ENCODE peak calls at places on chromosome X, in nine cellular contexts. W is naive thymus-derived CD4-positive, alpha-beta T cell; I is transverse colon; Q is GM12865; K is GM06990; A is AG04450; G is IMR-90; O is Peyer's patch; X is mesendoderm. P is an unnamed sample.

GRCh38 chrX:52995974-52996304 is 37.6 kb upstream of the FAM156A start:
- DNase-seq in W (no peak), I (no peak), Q (no peak), K (peak), A (no peak), G (no peak), O (no peak), X (no peak), P (no peak)

GRCh38 chrX:48589482-48590162 is 7.7 kb upstream of the WDR13 start:
- DNase-seq in W (no peak), I (no peak), Q (no peak), K (no peak), A (no peak), G (no peak), O (no peak), X (no peak), P (peak)

GRCh38 chrX:48896611-48897011 is 957 bp downstream of the TIMM17B start:
- DNase-seq in W (no peak), I (no peak), Q (no peak), K (no peak), A (no peak), G (no peak), O (no peak), X (peak), P (no peak)

GRCh38 chrX:109842611-109843010 is 109.6 kb upstream of the ACSL4 start:
- DNase-seq in W (no peak), I (no peak), Q (no peak), K (no peak), A (no peak), G (no peak), O (no peak), X (no peak), P (no peak)

GRCh38 chrX:123263246-123263757 is 79.2 kb downstream of the GRIA3 start:
- DNase-seq in W (no peak), I (no peak), Q (no peak), K (no peak), A (no peak), G (no peak), O (no peak), X (peak), P (no peak)

GRCh38 chrX:70030242-70030823 is 19.4 kb downstream of the AWAT2 start:
- DNase-seq in W (peak), I (peak), Q (peak), K (no peak), A (no peak), G (peak), O (no peak), X (peak), P (peak)

GRCh38 chrX:150863191-150863590 is 35.3 kb downstream of the CD99L2 start:
- DNase-seq in W (no peak), I (no peak), Q (no peak), K (no peak), A (no peak), G (no peak), O (no peak), X (no peak), P (no peak)

GRCh38 chrX:44675364-44676024 is 132.8 kb upstream of the FUNDC1 start:
- DNase-seq in W (no peak), I (no peak), Q (no peak), K (no peak), A (peak), G (peak), O (no peak), X (no peak), P (no peak)

GRCh38 chrX:27445438-27445837 is 17.7 kb downstream of the PPP4R3C start:
- DNase-seq in W (no peak), I (no peak), Q (no peak), K (no peak), A (no peak), G (no peak), O (no peak), X (no peak), P (no peak)

GRCh38 chrX:140764401-140764919 is 54.9 kb downstream of the LINC00632 start:
- DNase-seq in W (no peak), I (no peak), Q (no peak), K (no peak), A (peak), G (peak), O (no peak), X (peak), P (peak)

GRCh38 chrX:36684053-36684452 is 324.1 kb upstream of the FAM47C start:
- DNase-seq in W (no peak), I (no peak), Q (no peak), K (no peak), A (no peak), G (no peak), O (no peak), X (peak), P (no peak)

GRCh38 chrX:41308884-41309655 is 24.9 kb upstream of the DDX3X start:
- DNase-seq in W (no peak), I (no peak), Q (no peak), K (no peak), A (no peak), G (no peak), O (no peak), X (no peak), P (no peak)

GRCh38 chrX:11504234-11504633 is 161.5 kb downstream of the ARHGAP6 start:
- DNase-seq in W (no peak), I (no peak), Q (no peak), K (no peak), A (no peak), G (no peak), O (no peak), X (no peak), P (no peak)

GRCh38 chrX:65034641-65035450 is 58.6 kb upstream of the ZC4H2 start:
- DNase-seq in W (peak), I (peak), Q (peak), K (peak), A (no peak), G (peak), O (peak), X (peak), P (peak)

GRCh38 chrX:96314974-96315373 is 369.7 kb upstream of the DIAPH2 start:
- DNase-seq in W (no peak), I (no peak), Q (no peak), K (no peak), A (no peak), G (peak), O (no peak), X (no peak), P (no peak)

GRCh38 chrX:154603438-154604430 is 15.3 kb downstream of the CTAG1B start:
- DNase-seq in W (no peak), I (no peak), Q (no peak), K (no peak), A (no peak), G (peak), O (no peak), X (peak), P (no peak)

GRCh38 chrX:69948398-69948797 is 101.3 kb downstream of the AWAT2 start:
- DNase-seq in W (no peak), I (no peak), Q (no peak), K (no peak), A (no peak), G (no peak), O (no peak), X (no peak), P (no peak)

GRCh38 chrX:14923761-14924160 is 50.5 kb downstream of the MOSPD2 start:
- DNase-seq in W (no peak), I (no peak), Q (no peak), K (no peak), A (no peak), G (no peak), O (no peak), X (no peak), P (no peak)

GRCh38 chrX:104968241-104968640 is 252.3 kb downstream of the TEX13A start:
- DNase-seq in W (no peak), I (no peak), Q (no peak), K (no peak), A (no peak), G (no peak), O (no peak), X (no peak), P (no peak)

GRCh38 chrX:114046695-114047279 is 537.1 kb upstream of the HTR2C start:
- DNase-seq in W (no peak), I (no peak), Q (no peak), K (no peak), A (no peak), G (no peak), O (no peak), X (no peak), P (no peak)

GRCh38 chrX:142483965-142484364 is 278.9 kb upstream of the MAGEC2 start:
- DNase-seq in W (no peak), I (no peak), Q (no peak), K (no peak), A (no peak), G (no peak), O (no peak), X (no peak), P (no peak)

GRCh38 chrX:56233682-56234081 is 1.5 kb downstream of the KLF8 start:
- DNase-seq in W (peak), I (peak), Q (peak), K (no peak), A (no peak), G (no peak), O (peak), X (peak), P (peak)

GRCh38 chrX:64975491-64975890 is 759 bp downstream of the ZC4H2 start:
- DNase-seq in W (peak), I (peak), Q (peak), K (peak), A (no peak), G (no peak), O (peak), X (peak), P (peak)

GRCh38 chrX:68443155-68443868 is 10.0 kb upstream of the OPHN1 start:
- DNase-seq in W (no peak), I (no peak), Q (peak), K (no peak), A (no peak), G (peak), O (no peak), X (no peak), P (no peak)

GRCh38 chrX:24574743-24575142 is 72.4 kb downstream of the PCYT1B start:
- DNase-seq in W (no peak), I (no peak), Q (peak), K (no peak), A (no peak), G (no peak), O (no peak), X (no peak), P (no peak)

GRCh38 chrX:57985951-57986350 is 75.7 kb upstream of the ZXDA start:
- DNase-seq in W (no peak), I (no peak), Q (no peak), K (no peak), A (no peak), G (no peak), O (no peak), X (no peak), P (no peak)

GRCh38 chrX:38107028-38107427 is 100.7 kb downstream of the SYTL5 start:
- DNase-seq in W (no peak), I (no peak), Q (no peak), K (no peak), A (no peak), G (no peak), O (no peak), X (no peak), P (no peak)

GRCh38 chrX:131917588-131917987 is 105.5 kb upstream of the STK26 start:
- DNase-seq in W (no peak), I (no peak), Q (no peak), K (no peak), A (no peak), G (no peak), O (no peak), X (no peak), P (no peak)

GRCh38 chrX:34341258-34341657 is 209.1 kb upstream of the FAM47A start:
- DNase-seq in W (no peak), I (no peak), Q (no peak), K (no peak), A (no peak), G (no peak), O (no peak), X (peak), P (no peak)

DNA sequence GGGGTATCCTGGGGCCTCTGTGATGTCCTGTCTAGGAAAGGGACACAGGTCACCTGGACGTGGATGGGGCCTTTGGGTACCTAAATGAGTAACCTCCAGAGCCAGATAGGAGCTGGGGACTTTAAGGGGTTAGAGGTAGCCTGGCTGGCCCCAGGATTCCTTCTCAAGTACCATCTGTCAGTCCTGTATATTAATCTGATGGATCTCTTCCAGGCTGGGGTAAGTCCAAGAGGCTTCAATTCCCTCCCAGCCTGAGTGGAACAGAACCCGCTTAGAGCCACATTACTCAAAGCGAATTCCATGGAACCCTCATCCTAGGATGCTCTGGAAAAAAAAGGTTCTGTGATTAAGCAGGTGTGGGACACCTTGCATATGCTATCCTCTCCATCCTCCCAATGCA is 24.8 kb upstream of the MAP3K15 start:
- DNase-seq in W (no peak), I (no peak), Q (no peak), K (no peak), A (no peak), G (no peak), O (no peak), X (no peak), P (no peak)
- H3K4me3 ChIP-seq in W (no peak), I (no peak), Q (no peak), K (no peak), A (no peak), G (no peak), O (no peak), X (no peak), P (no peak)

DNA sequence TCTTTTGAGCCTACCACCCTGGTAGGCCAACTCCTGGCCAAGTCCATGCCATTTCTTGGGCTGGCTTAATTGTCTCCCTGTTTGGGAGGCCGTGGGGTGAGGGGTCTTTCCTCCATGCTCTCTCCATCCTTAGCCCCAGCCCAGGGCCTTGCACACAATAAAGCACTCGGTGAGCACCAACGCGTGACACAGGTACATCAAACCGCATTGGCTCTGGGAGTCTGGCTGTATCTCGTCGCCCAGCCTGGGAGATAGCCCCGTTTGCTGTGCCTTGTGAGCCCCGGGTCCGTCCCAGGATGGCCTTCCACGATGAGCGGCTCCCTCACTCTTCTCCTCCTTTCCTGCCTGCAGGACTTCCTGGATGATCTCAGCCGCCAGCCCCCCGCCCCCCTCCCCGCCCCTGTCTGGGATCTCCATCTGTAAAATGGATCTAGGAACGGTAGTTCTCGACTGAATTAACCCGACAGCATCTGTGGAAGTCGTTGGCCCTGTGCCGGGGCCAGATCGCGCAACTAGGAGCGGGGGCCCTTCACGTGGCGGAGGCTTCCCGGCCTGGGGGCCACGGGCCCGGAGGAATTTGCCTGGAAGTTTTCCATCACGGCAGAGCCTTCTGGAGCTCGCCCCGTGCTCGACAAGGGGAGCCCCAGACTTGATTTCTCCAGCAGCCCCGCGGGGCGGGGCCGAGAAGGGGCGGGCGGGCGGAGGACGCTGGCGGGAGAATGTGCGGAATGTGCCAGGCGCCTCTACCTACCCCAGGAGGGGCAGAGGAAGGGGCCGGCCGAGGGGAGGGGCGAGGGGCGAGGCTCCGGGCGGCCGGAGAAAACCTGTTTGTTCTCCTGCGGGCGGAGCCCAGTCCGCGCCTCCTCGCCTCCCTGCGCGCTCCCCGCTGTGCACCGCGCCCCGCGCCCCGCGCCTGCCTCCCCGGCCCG is at the start of gene ZNF185:
- DNase-seq in W (no peak), I (peak), Q (no peak), K (no peak), A (no peak), G (no peak), O (no peak), X (peak), P (peak)
- H3K4me3 ChIP-seq in W (no peak), I (no peak), Q (no peak), K (no peak), A (peak), G (peak), O (peak), X (no peak), P (no peak)

GRCh38 chrX:39823424-39823823 is 274.3 kb downstream of the BCOR start:
- DNase-seq in W (no peak), I (no peak), Q (no peak), K (no peak), A (no peak), G (no peak), O (no peak), X (no peak), P (no peak)

GRCh38 chrX:39821011-39821708 is 276.6 kb downstream of the BCOR start:
- DNase-seq in W (peak), I (no peak), Q (peak), K (no peak), A (no peak), G (peak), O (no peak), X (peak), P (peak)

GRCh38 chrX:39822133-39822748 is 275.5 kb downstream of the BCOR start:
- DNase-seq in W (no peak), I (no peak), Q (no peak), K (no peak), A (no peak), G (no peak), O (no peak), X (no peak), P (no peak)

GRCh38 chrX:39819921-39820849 is 277.6 kb downstream of the BCOR start:
- DNase-seq in W (no peak), I (no peak), Q (peak), K (no peak), A (no peak), G (no peak), O (no peak), X (peak), P (no peak)

GRCh38 chrX:39821709-39822095 is 276.1 kb downstream of the BCOR start:
- DNase-seq in W (no peak), I (no peak), Q (no peak), K (no peak), A (no peak), G (no peak), O (no peak), X (no peak), P (no peak)
- H3K4me3 ChIP-seq in W (no peak), I (no peak), Q (no peak), K (no peak), A (peak), G (no peak), O (peak), X (no peak), P (no peak)

DNA sequence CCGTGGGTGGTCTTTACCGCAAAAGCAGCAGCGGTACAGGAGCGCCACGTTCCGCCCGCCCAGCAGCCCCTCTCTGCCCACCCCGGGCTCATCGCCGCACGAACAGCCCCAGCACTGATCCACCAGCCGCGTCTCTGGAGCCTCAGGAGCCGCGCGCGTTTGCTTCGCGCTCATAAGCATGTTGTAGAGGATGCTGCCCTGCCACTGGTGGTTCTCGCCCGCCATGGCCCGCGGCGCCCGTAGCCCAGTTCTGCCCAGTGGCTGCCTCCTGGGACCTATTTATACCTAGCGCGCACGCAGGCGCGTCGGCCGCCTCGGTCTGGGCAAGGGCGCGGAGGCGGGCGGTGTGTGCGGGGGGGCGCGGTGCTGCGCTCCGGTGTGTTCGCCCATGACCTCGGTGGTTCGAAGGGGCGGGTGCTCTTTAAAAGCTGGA is at the start of gene NR0B1:
- DNase-seq in W (no peak), I (no peak), Q (no peak), K (no peak), A (no peak), G (no peak), O (no peak), X (peak), P (peak)
- H3K4me3 ChIP-seq in W (no peak), I (no peak), Q (no peak), K (no peak), A (peak), G (no peak), O (peak), X (peak), P (no peak)

GRCh38 chrX:134673123-134673522 is 14.9 kb upstream of the PLAC1 start:
- DNase-seq in W (no peak), I (no peak), Q (no peak), K (no peak), A (no peak), G (no peak), O (no peak), X (no peak), P (no peak)

GRCh38 chrX:134672101-134672500 is 13.8 kb upstream of the PLAC1 start:
- DNase-seq in W (no peak), I (no peak), Q (no peak), K (no peak), A (no peak), G (no peak), O (no peak), X (no peak), P (no peak)

GRCh38 chrX:134671207-134671750 is 13.0 kb upstream of the PLAC1 start:
- DNase-seq in W (no peak), I (no peak), Q (no peak), K (no peak), A (no peak), G (peak), O (no peak), X (no peak), P (no peak)

GRCh38 chrX:134669378-134670098 is 11.3 kb upstream of the PLAC1 start:
- DNase-seq in W (no peak), I (peak), Q (no peak), K (no peak), A (peak), G (peak), O (no peak), X (peak), P (no peak)

GRCh38 chrX:134670241-134670811 is 12.1 kb upstream of the PLAC1 start:
- DNase-seq in W (no peak), I (no peak), Q (no peak), K (no peak), A (peak), G (peak), O (no peak), X (peak), P (no peak)
- H3K4me3 ChIP-seq in W (no peak), I (no peak), Q (no peak), K (no peak), A (no peak), G (no peak), O (no peak), X (no peak), P (no peak)

P was measured in pancreas.